ENCODE peak calls at places on chromosomes 6 and 20, in five cellular contexts. D, T, S, C and W are unnamed samples.

GRCh38 chr6:33297956-33298772 is 578 bp downstream of the RGL2 start:
- DNase-seq in D (peak), T (peak), S (peak), C (no peak), W (peak)

GRCh38 chr6:53524455-53524815 is 20.5 kb downstream of the GCLC start:
- DNase-seq in D (peak), T (no peak), S (no peak), C (no peak), W (no peak)

GRCh38 chr20:31718952-31719643 is 3.6 kb downstream of the BCL2L1 start:
- DNase-seq in D (no peak), T (no peak), S (no peak), C (no peak), W (no peak)

GRCh38 chr6:27375613-27376079 is 12.9 kb upstream of the ZNF391 start:
- DNase-seq in D (no peak), T (no peak), S (no peak), C (no peak), W (no peak)

GRCh38 chr20:47019106-47019824 is 124.6 kb downstream of the EYA2 start:
- DNase-seq in D (peak), T (no peak), S (no peak), C (no peak), W (peak)

GRCh38 chr6:143569035-143569434 is 57.5 kb upstream of the FUCA2 start:
- DNase-seq in D (no peak), T (no peak), S (no peak), C (no peak), W (peak)

GRCh38 chr6:3532296-3532916 is 75.6 kb upstream of the SLC22A23 start:
- DNase-seq in D (no peak), T (no peak), S (no peak), C (no peak), W (no peak)

GRCh38 chr20:44188752-44189151 is 1.8 kb upstream of the JPH2 start:
- DNase-seq in D (no peak), T (no peak), S (no peak), C (no peak), W (no peak)

GRCh38 chr6:16731503-16732018 is 29.7 kb downstream of the ATXN1 start:
- DNase-seq in D (no peak), T (no peak), S (no peak), C (no peak), W (no peak)

GRCh38 chr20:23826541-23827018 is at the start of gene CST2:
- DNase-seq in D (no peak), T (no peak), S (no peak), C (no peak), W (no peak)

GRCh38 chr6:108941281-108941680 is 93.1 kb downstream of the ARMC2 start:
- DNase-seq in D (no peak), T (no peak), S (no peak), C (no peak), W (no peak)